ENCODE peak calls at places on chromosomes 1 and 21, in four cellular contexts. P is epithelial cell of proximal tubule, F is fibroblast of the conjunctiva, G is NAMALWA. L is an unnamed sample.
A peak's percentile ranks its signal among the peaks of the same experiment; 100 is the strongest.

GRCh38 chr1:208203848-208204609 is 40.2 kb downstream of the PLXNA2 start:
- DNase-seq in F (no peak), G (no peak), P (no peak), L (no peak)

GRCh38 chr1:245301162-245301580 is 146.4 kb downstream of the KIF26B start:
- DNase-seq in G (no peak), P (no peak), F (no peak), L (no peak)

GRCh38 chr21:31795992-31796391 is 64.1 kb upstream of the SCAF4 start:
- DNase-seq in G (no peak), P (no peak), F (peak; percentile 6), L (no peak)

GRCh38 chr1:27395441-27396195 is 3.2 kb downstream of the GPR3 start:
- DNase-seq in F (no peak), P (no peak), G (peak; percentile 91), L (peak; percentile 68)

GRCh38 chr1:209305221-209305954 is 278.1 kb upstream of the CAMK1G start:
- DNase-seq in G (no peak), F (no peak), P (no peak), L (no peak)

GRCh38 chr1:167630568-167631385 is 745 bp downstream of the RCSD1 start:
- DNase-seq in F (no peak), P (no peak), G (peak; percentile 70), L (peak; percentile 53)

GRCh38 chr21:43597052-43597451 is 62.2 kb downstream of the HSF2BP start:
- DNase-seq in F (no peak), G (no peak), P (no peak), L (no peak)

GRCh38 chr1:36751525-36751924 is 268.8 kb upstream of the CSF3R start:
- DNase-seq in G (no peak), F (no peak), P (no peak), L (no peak)

GRCh38 chr1:236603896-236604217 is 459 bp downstream of the HEATR1 start:
- DNase-seq in F (no peak), P (no peak), G (peak; percentile 74), L (no peak)

GRCh38 chr1:115296981-115297380 is 41.1 kb downstream of the NGF start:
- DNase-seq in P (no peak), F (no peak), G (no peak), L (no peak)